ENCODE peak calls at places on chromosomes 7 and 10, in six cellular contexts. S is SK-N-SH, I is K562, U is HepG2, L is HL-60, M is H1. Q is an unnamed sample.

GRCh38 chr10:89147256-89147655 is 59.9 kb downstream of the CH25H start:
- DNase-seq in S (no peak), I (no peak), U (no peak), L (no peak), M (no peak), Q (no peak)

GRCh38 chr7:1028775-1029636 is 15.3 kb upstream of the GPR146 start:
- DNase-seq in S (peak), I (peak), U (peak), L (peak), M (no peak), Q (no peak)

GRCh38 chr7:610531-611280 is 91.1 kb upstream of the PDGFA start:
- DNase-seq in S (no peak), I (peak), U (no peak), L (no peak), M (no peak), Q (no peak)

GRCh38 chr10:130179640-130180039 is 43.4 kb downstream of the GLRX3 start:
- DNase-seq in S (peak), I (peak), U (peak), L (no peak), M (no peak), Q (no peak)

GRCh38 chr10:69976795-69977546 is 75.7 kb upstream of the MACROH2A2 start:
- DNase-seq in S (no peak), I (no peak), U (no peak), L (no peak), M (no peak), Q (no peak)

GRCh38 chr10:15642095-15642494 is 77.6 kb downstream of the ITGA8 start:
- DNase-seq in S (no peak), I (no peak), U (no peak), L (no peak), M (no peak), Q (no peak)

GRCh38 chr7:73901823-73902597 is 41.1 kb downstream of the TMEM270 start:
- DNase-seq in S (peak), I (no peak), U (no peak), L (no peak), M (no peak), Q (no peak)

GRCh38 chr10:132804785-132805426 is 19.0 kb upstream of the NKX6-2 start:
- DNase-seq in S (peak), I (no peak), U (no peak), L (no peak), M (no peak), Q (no peak)

GRCh38 chr7:26863504-26864308 is 684 bp downstream of the SKAP2 start:
- DNase-seq in S (no peak), I (peak), U (peak), L (peak), M (no peak), Q (peak)

GRCh38 chr10:78277734-78278404 is 244.2 kb downstream of the RPS24 start:
- DNase-seq in S (peak), I (no peak), U (no peak), L (no peak), M (no peak), Q (no peak)

GRCh38 chr7:28405662-28406061 is 6.7 kb upstream of the CREB5 start:
- DNase-seq in S (no peak), I (no peak), U (no peak), L (no peak), M (no peak), Q (no peak)

GRCh38 chr7:39904077-39904486 is 46.0 kb upstream of the CDK13 start:
- DNase-seq in S (no peak), I (no peak), U (no peak), L (no peak), M (no peak), Q (no peak)

GRCh38 chr10:110872145-110872983 is 636 bp downstream of the PDCD4 start:
- DNase-seq in S (peak), I (peak), U (peak), L (peak), M (peak), Q (no peak)

GRCh38 chr7:81285142-81285871 is 366.5 kb upstream of the SEMA3C start:
- DNase-seq in S (no peak), I (no peak), U (no peak), L (no peak), M (no peak), Q (no peak)

GRCh38 chr10:118730699-118731456 is 23.9 kb downstream of the CACUL1 start:
- DNase-seq in S (no peak), I (no peak), U (no peak), L (no peak), M (no peak), Q (no peak)

GRCh38 chr10:23158370-23158769 is 33.7 kb upstream of the PTF1A start:
- DNase-seq in S (peak), I (peak), U (peak), L (no peak), M (peak), Q (no peak)

GRCh38 chr10:104332243-104333036 is 5.8 kb downstream of the ITPRIP start:
- DNase-seq in S (no peak), I (peak), U (no peak), L (no peak), M (no peak), Q (no peak)

GRCh38 chr10:51867956-51868355 is 168.6 kb upstream of the CSTF2T start:
- DNase-seq in S (no peak), I (no peak), U (no peak), L (no peak), M (no peak), Q (no peak)

GRCh38 chr7:157379493-157379892 is 42.7 kb downstream of the DNAJB6 start:
- DNase-seq in S (no peak), I (no peak), U (no peak), L (no peak), M (no peak), Q (no peak)

GRCh38 chr7:73308074-73308664 is 457 bp downstream of the NSUN5 start:
- DNase-seq in S (no peak), I (no peak), U (no peak), L (no peak), M (no peak), Q (no peak)

GRCh38 chr10:99906470-99906869 is 103.3 kb downstream of the DNMBP start:
- DNase-seq in S (no peak), I (peak), U (no peak), L (no peak), M (no peak), Q (no peak)

GRCh38 chr10:52952391-52953079 is 180.0 kb upstream of the MBL2 start:
- DNase-seq in S (no peak), I (no peak), U (no peak), L (no peak), M (no peak), Q (no peak)

GRCh38 chr10:42951486-42952251 is 125.2 kb upstream of the RET start:
- DNase-seq in S (no peak), I (no peak), U (no peak), L (no peak), M (peak), Q (no peak)

GRCh38 chr10:77104459-77104980 is 533.1 kb downstream of the KCNMA1 start:
- DNase-seq in S (no peak), I (no peak), U (no peak), L (no peak), M (no peak), Q (no peak)

GRCh38 chr7:2471022-2471329 is 5.2 kb downstream of the GRIFIN start:
- DNase-seq in S (peak), I (no peak), U (no peak), L (no peak), M (no peak), Q (no peak)

DNA sequence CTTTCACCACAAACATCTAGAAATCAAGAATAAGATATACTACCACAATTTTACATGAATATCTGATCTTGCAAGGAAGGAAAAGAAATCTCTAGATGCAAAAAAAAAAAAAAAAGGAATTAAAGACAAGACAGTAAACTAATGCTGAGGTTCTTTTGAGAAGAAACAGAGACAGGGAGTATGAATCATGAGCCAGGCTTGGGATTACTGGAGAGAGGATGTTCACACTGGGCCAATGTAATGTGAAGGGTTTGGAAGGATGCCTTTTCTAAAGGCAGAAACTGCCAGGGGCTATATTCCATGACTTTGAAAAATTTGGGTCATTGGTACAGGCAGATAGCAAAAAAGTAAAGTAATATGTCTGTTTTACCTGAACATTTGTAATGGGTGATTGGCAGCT is 573.0 kb upstream of the IGFBP3 start:
- DNase-seq in S (no peak), I (no peak), U (no peak), L (no peak), M (no peak), Q (no peak)
- TF ChIP-seq GABPA in S (no peak), I (no peak), U (no peak), L (no peak), M (no peak), Q (no peak)

GRCh38 chr10:29050081-29050480 is 238.8 kb upstream of the LYZL1 start:
- DNase-seq in S (no peak), I (no peak), U (no peak), L (no peak), M (no peak), Q (no peak)

DNA sequence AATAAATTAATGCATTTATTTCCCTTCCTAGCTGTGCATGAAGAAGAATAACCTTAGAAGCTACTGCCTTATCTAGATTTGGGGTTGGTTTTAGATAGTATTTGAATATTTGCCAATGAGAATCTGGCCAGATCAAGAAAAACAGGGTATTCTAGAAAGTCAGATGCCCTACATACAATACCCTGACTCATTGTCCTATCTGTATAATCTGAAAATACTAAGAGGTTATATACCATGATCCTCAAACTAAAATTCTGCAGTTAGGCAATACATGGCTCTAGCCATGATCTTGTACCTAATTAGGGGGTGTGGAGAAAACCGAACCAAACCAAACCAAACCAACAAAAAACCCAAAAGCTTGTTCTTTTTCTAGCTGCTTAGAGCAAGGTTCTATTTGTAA is 240.4 kb upstream of the LYZL1 start:
- DNase-seq in S (no peak), I (no peak), U (no peak), L (no peak), M (no peak), Q (no peak)
- TF ChIP-seq GABPA in S (no peak), I (no peak), U (no peak), L (no peak), M (no peak), Q (no peak)

GRCh38 chr7:77328669-77329068 is 87.5 kb downstream of the GSAP start:
- DNase-seq in S (no peak), I (no peak), U (no peak), L (no peak), M (no peak), Q (no peak)
- TF ChIP-seq GABPA in S (no peak), I (no peak), U (no peak), L (no peak), M (no peak), Q (no peak)

GRCh38 chr7:131027287-131027773 is 293.3 kb upstream of the KLF14 start:
- DNase-seq in S (peak), I (peak), U (no peak), L (peak), M (no peak), Q (no peak)
- TF ChIP-seq GABPA in S (no peak), I (no peak), U (no peak), L (no peak), M (no peak), Q (no peak)

DNA sequence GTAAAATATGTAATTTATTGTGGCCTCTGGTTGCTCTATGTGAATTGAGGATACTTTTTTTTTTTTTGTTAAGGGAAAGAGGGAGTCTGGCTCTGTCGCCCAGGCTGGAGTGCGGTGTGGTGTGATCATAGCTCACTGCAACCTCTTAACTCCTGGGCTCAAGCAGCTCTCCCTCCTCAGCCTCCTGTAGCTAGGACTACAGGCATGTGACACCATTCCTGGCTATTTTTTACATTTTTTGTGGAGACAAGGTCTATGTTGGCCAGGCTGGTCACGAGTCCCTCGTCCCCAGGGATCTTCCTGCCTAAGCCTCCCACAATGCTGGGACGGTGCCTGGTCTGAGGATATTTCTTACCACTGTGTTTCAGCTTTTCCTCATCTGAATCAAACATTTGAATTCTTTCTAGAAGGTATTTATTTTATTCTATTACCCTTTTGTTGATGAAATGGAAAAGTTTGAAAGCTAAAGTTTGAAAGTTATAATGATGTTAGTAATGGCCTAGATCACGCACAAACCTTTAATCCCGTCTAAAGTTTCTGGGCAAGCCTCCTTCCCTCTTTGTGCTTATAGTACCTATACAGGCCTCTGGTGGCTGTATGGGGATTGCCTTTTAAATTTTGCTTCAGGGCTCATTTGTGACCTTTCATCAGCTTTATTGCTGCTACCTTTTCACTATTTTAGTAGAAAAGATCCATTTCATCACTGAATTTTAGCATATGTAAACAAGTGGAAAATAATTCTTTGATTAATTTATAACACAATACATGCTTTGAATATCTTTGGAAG is 2.0 kb downstream of the IFRD1 start:
- DNase-seq in S (peak), I (no peak), U (peak), L (no peak), M (peak), Q (no peak)
- TF ChIP-seq GABPA in S (no peak), I (no peak), U (no peak), L (no peak), M (no peak), Q (no peak)

GRCh38 chr7:141043621-141044020 is 28.9 kb upstream of the MRPS33 start:
- DNase-seq in S (no peak), I (no peak), U (no peak), L (no peak), M (no peak), Q (no peak)
- TF ChIP-seq GABPA in S (no peak), I (no peak), U (no peak), L (no peak), M (no peak), Q (no peak)

DNA sequence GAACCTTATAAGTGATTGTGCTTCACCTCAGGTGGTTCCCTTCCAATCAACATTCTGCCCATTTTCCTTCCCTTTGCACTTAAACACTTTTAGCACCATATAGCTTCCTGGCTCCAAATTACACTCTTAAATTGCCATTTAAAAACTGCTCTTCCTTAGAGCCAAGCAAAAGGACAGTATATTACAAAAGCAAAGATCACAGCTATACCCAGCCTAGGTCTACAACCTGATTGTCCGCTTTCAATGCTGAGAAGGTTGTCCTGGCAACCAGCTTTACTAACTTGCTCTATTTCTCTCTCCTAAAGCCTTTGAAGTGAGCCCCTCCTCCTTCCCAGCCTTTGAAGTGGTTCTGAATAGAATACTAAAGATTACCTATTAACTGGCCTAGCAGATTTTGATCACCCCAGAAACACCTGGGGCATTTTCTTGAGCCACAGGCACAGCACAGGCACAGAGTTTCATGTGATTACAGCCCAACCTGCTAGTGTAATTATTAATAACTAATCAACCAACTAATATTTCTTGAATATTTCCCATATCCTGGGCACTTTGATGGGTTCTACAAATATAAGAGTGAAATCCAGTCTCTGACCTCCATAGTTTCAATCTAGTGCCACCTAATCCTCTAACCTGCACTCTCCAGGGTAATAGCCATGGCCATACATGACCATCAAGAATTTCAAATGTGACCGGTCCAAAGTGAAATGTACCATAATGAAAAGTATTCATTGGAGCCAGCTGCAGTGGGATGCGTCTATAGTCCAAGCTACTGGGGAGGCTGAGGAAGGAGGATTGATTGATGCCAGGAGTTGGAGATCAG is 63.6 kb upstream of the TRIM24 start:
- DNase-seq in S (no peak), I (no peak), U (peak), L (no peak), M (no peak), Q (peak)
- TF ChIP-seq GABPA in S (no peak), I (no peak), U (peak), L (no peak), M (no peak), Q (no peak)

GRCh38 chr7:83419013-83419412 is 229.9 kb downstream of the SEMA3E start:
- DNase-seq in S (no peak), I (no peak), U (no peak), L (no peak), M (no peak), Q (no peak)

GRCh38 chr7:83413425-83413824 is 235.5 kb downstream of the SEMA3E start:
- DNase-seq in S (no peak), I (no peak), U (no peak), L (no peak), M (no peak), Q (no peak)

GRCh38 chr7:83413831-83414230 is 235.1 kb downstream of the SEMA3E start:
- DNase-seq in S (peak), I (no peak), U (no peak), L (no peak), M (no peak), Q (no peak)

GRCh38 chr7:83414947-83415346 is 234.0 kb downstream of the SEMA3E start:
- DNase-seq in S (no peak), I (no peak), U (no peak), L (no peak), M (no peak), Q (no peak)

DNA sequence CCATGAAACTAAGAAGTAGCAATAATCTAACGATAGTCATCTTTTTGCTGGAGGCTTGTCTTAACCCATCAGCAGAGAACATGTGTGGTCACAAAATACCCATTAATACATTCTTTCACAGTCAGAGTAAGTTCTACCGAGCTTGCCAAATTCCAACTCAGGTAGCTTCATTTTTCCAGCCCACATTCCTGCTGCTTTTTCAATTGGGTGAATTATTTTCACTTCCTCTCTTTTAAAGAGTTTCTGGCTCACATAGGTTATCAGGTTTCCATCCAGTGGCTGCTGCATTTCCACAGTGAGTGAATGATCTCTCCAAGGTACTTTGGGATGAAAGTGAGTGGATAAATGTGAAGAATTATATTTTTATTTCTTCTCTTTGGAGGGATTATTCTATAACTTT is 233.1 kb downstream of the SEMA3E start:
- DNase-seq in S (no peak), I (no peak), U (no peak), L (no peak), M (no peak), Q (no peak)
- TF ChIP-seq GABPA in S (no peak), I (no peak), U (no peak), L (no peak), M (no peak), Q (no peak)

GRCh38 chr7:158432369-158433270 is 155.0 kb downstream of the PTPRN2 start:
- DNase-seq in S (peak), I (no peak), U (peak), L (no peak), M (no peak), Q (no peak)
- TF ChIP-seq GABPA in S (no peak), I (no peak), U (no peak), L (no peak), M (no peak), Q (no peak)

GRCh38 chr10:30491832-30492530 is 58.0 kb downstream of the MAP3K8 start:
- DNase-seq in S (no peak), I (no peak), U (no peak), L (no peak), M (no peak), Q (no peak)

GRCh38 chr10:30494558-30494957 is 60.6 kb downstream of the MAP3K8 start:
- DNase-seq in S (no peak), I (no peak), U (no peak), L (no peak), M (no peak), Q (no peak)

GRCh38 chr10:30499816-30500215 is 65.8 kb downstream of the MAP3K8 start:
- DNase-seq in S (no peak), I (no peak), U (no peak), L (no peak), M (no peak), Q (no peak)

GRCh38 chr10:30493609-30494530 is 59.9 kb downstream of the MAP3K8 start:
- DNase-seq in S (no peak), I (peak), U (peak), L (peak), M (no peak), Q (no peak)

DNA sequence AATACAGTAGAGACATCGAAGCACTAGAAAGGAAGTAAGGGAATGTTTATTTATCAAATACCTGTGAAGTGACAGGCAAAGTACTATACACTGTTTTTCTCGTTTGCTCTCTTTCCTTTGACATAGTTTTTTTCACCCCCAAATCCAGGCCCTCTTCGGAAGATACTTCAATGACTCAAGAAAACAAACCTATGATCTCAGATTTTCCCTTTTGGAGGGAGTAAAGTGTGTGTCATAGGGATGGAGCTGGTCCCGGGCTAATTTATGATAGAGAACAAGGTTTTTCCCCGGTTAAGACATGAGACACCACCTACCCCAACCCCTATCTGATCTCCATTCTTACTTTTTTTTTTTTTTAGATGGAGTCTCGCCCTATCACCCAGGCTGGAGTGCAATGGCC is 61.7 kb downstream of the MAP3K8 start:
- DNase-seq in S (no peak), I (no peak), U (no peak), L (no peak), M (no peak), Q (no peak)
- TF ChIP-seq GABPA in S (no peak), I (no peak), U (no peak), L (no peak), M (no peak), Q (no peak)

Q was measured in GM12878.